ENCODE peak calls at places on chromosomes 2 and 18, in six cellular contexts. G is thoracic aorta, U is colonic mucosa, Z is lower lobe of right lung, J is iris pigment epithelial cell, F is psoas muscle. M is an unnamed sample.

GRCh38 chr2:64525323-64525625 is 1.1 kb downstream of the AFTPH start:
- DNase-seq in G (no peak), Z (no peak), J (peak; percentile 57), U (peak; percentile 44), F (no peak), M (no peak)

GRCh38 chr2:25505630-25506029 is 163.9 kb upstream of the DNMT3A start:
- DNase-seq in Z (no peak), J (peak; percentile 31), F (no peak), G (no peak), U (no peak), M (no peak)

GRCh38 chr2:235661136-235661535 is 167.3 kb downstream of the AGAP1 start:
- DNase-seq in G (no peak), J (no peak), F (no peak), U (no peak), Z (no peak), M (no peak)

GRCh38 chr2:234495801-234496441 is 960 bp downstream of the ARL4C start:
- DNase-seq in Z (peak; percentile 63), G (no peak), U (peak; percentile 33), F (peak; percentile 59), J (peak; percentile 36), M (no peak)

GRCh38 chr2:168723494-168723893 is 78.9 kb upstream of the NOSTRIN start:
- DNase-seq in U (no peak), G (no peak), J (no peak), Z (no peak), F (no peak), M (no peak)

GRCh38 chr18:66682855-66683322 is 79.0 kb upstream of the CDH19 start:
- DNase-seq in F (no peak), U (no peak), Z (no peak), G (no peak), J (no peak), M (no peak)

GRCh38 chr2:68770271-68771111 is 35.9 kb downstream of the ARHGAP25 start:
- DNase-seq in J (no peak), G (no peak), F (no peak), Z (no peak), U (no peak), M (no peak)

GRCh38 chr2:237479747-237480146 is 7.3 kb upstream of the MLPH start:
- DNase-seq in F (no peak), U (no peak), Z (no peak), G (no peak), J (no peak), M (no peak)

GRCh38 chr2:1976725-1977416 is 232.6 kb upstream of the PXDN start:
- DNase-seq in G (no peak), F (no peak), Z (no peak), U (no peak), J (no peak), M (no peak)

GRCh38 chr2:178317807-178318206 is 123.5 kb downstream of the OSBPL6 start:
- DNase-seq in J (peak; percentile 6), Z (no peak), F (no peak), G (no peak), U (no peak), M (no peak)

GRCh38 chr2:27431395-27431794 is 3.0 kb downstream of the NRBP1 start:
- DNase-seq in J (peak; percentile 66), U (no peak), Z (no peak), F (no peak), G (no peak), M (no peak)

GRCh38 chr2:224309216-224309615 is 92.7 kb downstream of the FAM124B start:
- DNase-seq in J (peak; percentile 8), U (no peak), F (no peak), Z (no peak), G (no peak), M (no peak)

GRCh38 chr2:68901199-68901515 is 30.0 kb upstream of the BMP10 start:
- DNase-seq in Z (no peak), F (no peak), U (no peak), G (no peak), J (peak; percentile 57), M (no peak)

GRCh38 chr2:47664817-47665216 is 118.1 kb upstream of the MSH6 start:
- DNase-seq in U (peak; percentile 23), J (peak; percentile 24), G (no peak), Z (no peak), F (no peak), M (no peak)

GRCh38 chr2:195479407-195479806 is 177.6 kb upstream of the SLC39A10 start:
- DNase-seq in U (no peak), F (no peak), G (no peak), Z (no peak), J (no peak), M (no peak)